ENCODE peak calls at places on chromosomes 5 and 9, in nine cellular contexts. Q is PC-3, G is PC-9, I is neural progenitor cell, F is GM23248, H is HCT116, X is GM12878, J is astrocyte, T is SK-N-MC. O is an unnamed sample.

GRCh38 chr5:30502277-30502676 is 691.2 kb upstream of the CDH6 start:
- DNase-seq in Q (peak; percentile 78), G (no peak), I (no peak), F (peak; percentile 0), H (no peak), X (no peak), J (peak; percentile 79), T (no peak), O (peak; percentile 72)

GRCh38 chr5:73759771-73760170 is 133.8 kb downstream of the ARHGEF28 start:
- DNase-seq in Q (no peak), G (no peak), I (no peak), F (no peak), H (no peak), X (no peak), J (peak; percentile 45), T (no peak), O (no peak)

GRCh38 chr5:142845402-142845901 is 75.3 kb downstream of the ARHGAP26 start:
- DNase-seq in Q (no peak), G (no peak), I (no peak), F (no peak), H (no peak), X (peak; percentile 31), J (no peak), T (no peak), O (no peak)

GRCh38 chr5:17118631-17119030 is 98.8 kb upstream of the BASP1 start:
- DNase-seq in Q (peak; percentile 100), G (peak; percentile 76), I (no peak), F (peak; percentile 97), H (peak; percentile 70), X (no peak), J (peak; percentile 94), T (no peak), O (peak; percentile 90)

GRCh38 chr5:157578079-157578780 is 2.7 kb upstream of the ADAM19 start:
- DNase-seq in Q (no peak), G (no peak), I (no peak), F (no peak), H (no peak), X (no peak), J (no peak), T (no peak), O (no peak)

GRCh38 chr9:126221480-126221879 is 105.1 kb upstream of the MVB12B start:
- DNase-seq in Q (no peak), G (no peak), I (no peak), F (no peak), H (no peak), X (no peak), J (no peak), T (no peak), O (no peak)

GRCh38 chr9:12908910-12909309 is 134.1 kb downstream of the LURAP1L start:
- DNase-seq in Q (peak; percentile 55), G (peak; percentile 11), I (no peak), F (no peak), H (no peak), X (no peak), J (no peak), T (no peak), O (no peak)

GRCh38 chr9:88364706-88365105 is 23.5 kb upstream of the SPIN1 start:
- DNase-seq in Q (no peak), G (no peak), I (no peak), F (no peak), H (no peak), X (no peak), J (no peak), T (no peak), O (no peak)

GRCh38 chr9:80605129-80605528 is 1033.4 kb downstream of the TLE4 start:
- DNase-seq in Q (peak; percentile 49), G (no peak), I (peak; percentile 40), F (peak; percentile 18), H (no peak), X (no peak), J (peak; percentile 47), T (no peak), O (peak; percentile 22)

DNA sequence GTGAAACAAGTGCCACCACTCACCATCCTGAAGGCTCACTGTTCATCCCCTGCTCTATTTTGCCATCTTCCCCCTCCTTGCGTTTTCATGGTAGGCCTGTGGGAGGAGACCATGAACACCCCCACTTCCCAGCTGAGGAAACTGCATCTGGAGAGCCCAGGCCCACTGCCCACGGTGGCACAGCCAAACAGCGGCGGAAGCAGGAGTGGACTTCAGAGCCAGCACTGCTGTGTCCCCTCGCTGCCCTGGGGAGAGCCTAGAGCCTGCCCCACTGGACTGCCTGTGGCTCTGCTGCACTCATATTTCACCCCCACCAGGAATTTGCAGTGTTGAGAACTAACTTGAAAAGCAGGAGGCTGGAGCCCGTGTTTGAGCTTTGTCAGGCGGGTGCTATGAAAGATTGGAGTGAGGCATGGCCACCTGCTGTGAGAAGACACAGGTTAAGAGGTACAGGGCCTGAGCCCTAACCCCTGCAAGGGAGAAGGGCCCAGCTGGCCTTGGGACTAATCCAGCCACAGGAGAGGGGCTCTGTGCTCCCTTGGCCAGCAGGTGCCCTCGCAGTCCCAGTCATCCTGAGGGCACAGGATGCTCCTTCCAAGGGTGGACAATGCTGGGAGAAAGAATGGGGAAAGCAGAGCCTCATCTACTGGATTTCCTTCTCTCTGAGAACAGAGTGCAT is 79.0 kb downstream of the MACROH2A1 start:
- DNase-seq in Q (no peak), G (no peak), I (peak; percentile 53), F (no peak), H (no peak), X (no peak), J (no peak), T (no peak), O (no peak)
- H3K27ac ChIP-seq in Q (no peak overlapping the region), G (no peak overlapping the region), I (no peak overlapping the region), F (no peak overlapping the region), H (no peak overlapping the region), X (no peak overlapping the region), J (no peak overlapping the region), T (no peak overlapping the region), O (no peak overlapping the region)

GRCh38 chr5:174720066-174720611 is 4.2 kb upstream of the MSX2 start:
- DNase-seq in Q (no peak), G (no peak), I (peak; percentile 47), F (no peak), H (no peak), X (no peak), J (no peak), T (no peak), O (no peak)

GRCh38 chr5:174722500-174722899 is 1.9 kb upstream of the MSX2 start:
- DNase-seq in Q (no peak), G (no peak), I (no peak), F (no peak), H (no peak), X (no peak), J (no peak), T (no peak), O (no peak)

GRCh38 chr5:174719211-174719610 is 5.2 kb upstream of the MSX2 start:
- DNase-seq in Q (no peak), G (no peak), I (no peak), F (no peak), H (no peak), X (no peak), J (no peak), T (no peak), O (no peak)

GRCh38 chr5:174721522-174722432 is 2.6 kb upstream of the MSX2 start:
- DNase-seq in Q (no peak), G (no peak), I (no peak), F (no peak), H (no peak), X (no peak), J (no peak), T (no peak), O (no peak)

DNA sequence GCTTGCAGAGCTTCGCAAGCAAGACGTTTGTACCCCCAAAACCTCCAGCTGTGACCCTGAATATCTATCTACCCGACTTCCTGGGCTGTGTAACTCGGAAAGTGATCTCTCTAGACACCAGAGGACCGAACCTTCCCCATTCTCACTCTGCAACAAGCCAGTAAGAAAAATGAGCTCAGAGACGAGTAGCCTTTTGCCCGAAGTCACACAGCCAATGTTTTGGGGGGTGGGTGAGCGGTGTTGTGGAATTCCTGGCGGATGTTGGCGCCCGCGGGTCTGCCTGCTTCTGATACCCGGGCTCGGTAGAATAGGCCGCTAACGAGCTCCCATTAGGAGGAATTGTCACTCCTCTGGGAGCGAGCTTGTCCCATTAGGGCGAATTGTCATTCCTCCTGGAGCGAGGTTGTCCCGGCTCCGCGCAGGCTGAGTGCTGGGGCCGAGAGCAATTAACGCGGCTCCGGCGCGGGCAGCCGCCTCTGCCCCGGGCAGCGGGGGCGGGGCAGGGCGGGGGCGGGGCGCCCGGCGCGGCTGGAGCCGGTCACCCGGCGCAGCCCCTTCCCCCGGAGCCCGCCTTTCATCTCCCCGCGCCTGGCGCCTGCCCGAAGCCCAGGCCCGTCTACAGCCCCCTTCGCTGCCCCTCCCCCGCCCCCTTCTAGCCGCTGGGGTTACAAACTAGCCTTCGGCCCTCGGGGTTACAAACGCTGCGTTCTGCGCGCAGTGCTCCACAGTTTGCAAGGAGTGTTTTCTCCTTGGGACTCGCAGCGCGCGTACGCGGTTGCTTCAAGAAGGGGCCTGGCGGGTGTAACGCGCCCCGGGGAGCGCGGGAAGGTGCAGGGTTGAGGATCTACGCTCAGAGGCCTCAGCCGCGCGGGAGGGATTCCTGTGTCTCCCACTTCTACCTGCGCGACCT is 3.5 kb upstream of the MSX2 start:
- DNase-seq in Q (no peak), G (no peak), I (peak; percentile 94), F (peak; percentile 25), H (no peak), X (no peak), J (no peak), T (no peak), O (no peak)
- TF ChIP-seq EZH2 in Q (no peak), G (no peak), I (no peak), F (peak; percentile 88), H (no peak), X (no peak), J (peak; percentile 47), T (no peak), O (peak; percentile 26)

GRCh38 chr5:129905467-129906176 is 1.4 kb downstream of the CHSY3 start:
- DNase-seq in Q (no peak), G (peak; percentile 12), I (peak; percentile 74), F (peak; percentile 40), H (no peak), X (no peak), J (no peak), T (no peak), O (peak; percentile 27)

GRCh38 chr5:129903466-129904101 is 681 bp upstream of the CHSY3 start:
- DNase-seq in Q (no peak), G (no peak), I (peak; percentile 33), F (no peak), H (no peak), X (no peak), J (no peak), T (no peak), O (peak; percentile 3)

GRCh38 chr5:129904102-129904666 is at the start of gene CHSY3:
- DNase-seq in Q (peak; percentile 54), G (peak; percentile 82), I (peak; percentile 91), F (peak; percentile 88), H (peak; percentile 46), X (no peak), J (peak; percentile 71), T (no peak), O (peak; percentile 86)

GRCh38 chr5:129906177-129906887 is 2.1 kb downstream of the CHSY3 start:
- DNase-seq in Q (no peak), G (peak; percentile 8), I (peak; percentile 42), F (peak; percentile 45), H (no peak), X (no peak), J (peak; percentile 36), T (no peak), O (peak; percentile 17)

GRCh38 chr5:129904667-129905466 is 602 bp downstream of the CHSY3 start:
- DNase-seq in Q (no peak), G (peak; percentile 13), I (peak; percentile 62), F (peak; percentile 59), H (no peak), X (no peak), J (no peak), T (no peak), O (peak; percentile 44)
- H3K27ac ChIP-seq in Q (no peak overlapping the region), G (no peak overlapping the region), I (no peak overlapping the region), F (no peak overlapping the region), H (peak overlapping the region; percentile 52), X (no peak overlapping the region), J (no peak overlapping the region), T (no peak overlapping the region), O (no peak overlapping the region)

GRCh38 chr5:123097871-123098735 is 9.1 kb downstream of the PRDM6 start:
- DNase-seq in Q (no peak), G (no peak), I (peak; percentile 48), F (no peak), H (no peak), X (no peak), J (no peak), T (no peak), O (no peak)
- TF ChIP-seq EZH2 in Q (no peak), G (no peak), I (peak; percentile 87), F (no peak), H (no peak), X (no peak), J (peak; percentile 57), T (no peak), O (no peak)